ENCODE peak calls at places on chromosomes 6 and 20, in four cellular contexts. W is H9; V is naive thymus-derived CD8-positive, alpha-beta T cell; D is T-helper 1 cell. G is an unnamed sample.

GRCh38 chr6:135906542-135906941 is 55.0 kb downstream of the PDE7B start:
- DNase-seq in V (no peak), W (no peak), D (no peak), G (no peak)

GRCh38 chr20:37297066-37297736 is 7.7 kb downstream of the MANBAL start:
- DNase-seq in W (no peak), D (no peak), V (no peak), G (no peak)

GRCh38 chr6:26536571-26537159 is 1.5 kb upstream of the HMGN4 start:
- DNase-seq in W (peak), D (peak), V (peak), G (no peak)

GRCh38 chr6:169738204-169738971 is 13.0 kb downstream of the DYNLT2 start:
- DNase-seq in D (no peak), W (peak), V (no peak), G (no peak)

GRCh38 chr20:45087814-45088213 is 13.1 kb downstream of the KCNS1 start:
- DNase-seq in D (no peak), V (no peak), W (no peak), G (no peak)

GRCh38 chr6:95519228-95520037 is 57.9 kb upstream of the MANEA start:
- DNase-seq in D (no peak), V (no peak), W (peak), G (no peak)

GRCh38 chr6:108581237-108581931 is 20.7 kb downstream of the FOXO3 start:
- DNase-seq in V (no peak), W (no peak), D (peak), G (no peak)

GRCh38 chr20:45019764-45020126 is 53.4 kb downstream of the STK4 start:
- DNase-seq in W (no peak), D (no peak), V (no peak), G (no peak)

GRCh38 chr20:49831022-49831769 is 18.6 kb downstream of the SLC9A8 start:
- DNase-seq in V (no peak), D (no peak), W (no peak), G (no peak)

GRCh38 chr6:2542858-2543218 is 207.9 kb downstream of the MYLK4 start:
- DNase-seq in D (peak), W (no peak), V (peak), G (no peak)

GRCh38 chr20:39853664-39854063 is 835.4 kb downstream of the MAFB start:
- DNase-seq in V (no peak), D (no peak), W (no peak), G (peak)

GRCh38 chr6:114282268-114282667 is 60.6 kb downstream of the HS3ST5 start:
- DNase-seq in W (no peak), D (no peak), V (no peak), G (no peak)